ENCODE peak calls at places on chromosomes 16 and 17, in six cellular contexts. H is endodermal cell, F is neural progenitor cell, S is AG04450, D is DND-41, N is neuronal stem cell. V is an unnamed sample.

GRCh38 chr17:50840311-50840851 is 5.0 kb downstream of the WFIKKN2 start:
- DNase-seq in F (no peak), D (no peak), N (no peak), H (peak; percentile 47), S (no peak), V (peak; percentile 14)

GRCh38 chr16:54976651-54977200 is 46.1 kb downstream of the IRX5 start:
- DNase-seq in S (no peak), D (no peak), H (no peak), F (no peak), N (no peak), V (no peak)

GRCh38 chr17:2075336-2076056 is 20.6 kb downstream of the HIC1 start:
- DNase-seq in D (no peak), N (no peak), H (peak; percentile 81), S (no peak), F (peak; percentile 31), V (peak; percentile 81)

GRCh38 chr16:69563605-69564580 is 1.9 kb upstream of the NFAT5 start:
- DNase-seq in F (peak; percentile 92), D (no peak), S (no peak), H (peak; percentile 72), N (peak; percentile 89), V (no peak)

GRCh38 chr16:25413962-25414361 is 156.3 kb upstream of the ZKSCAN2 start:
- DNase-seq in F (no peak), D (no peak), N (no peak), S (no peak), H (no peak), V (no peak)

GRCh38 chr16:89422527-89422904 is 67.8 kb downstream of the ANKRD11 start:
- DNase-seq in N (no peak), D (no peak), S (no peak), F (no peak), H (no peak), V (peak; percentile 95)

GRCh38 chr16:2799852-2800226 is 1.6 kb downstream of the PRSS41 start:
- DNase-seq in F (no peak), S (no peak), H (peak; percentile 16), N (no peak), D (no peak), V (peak; percentile 32)

GRCh38 chr17:36105718-36106117 is 2.1 kb downstream of the CCL4 start:
- DNase-seq in S (no peak), H (peak; percentile 11), F (no peak), D (no peak), N (no peak), V (no peak)

GRCh38 chr17:20896153-20896649 is 146.6 kb downstream of the USP22 start:
- DNase-seq in D (no peak), H (no peak), N (no peak), S (no peak), F (no peak), V (peak; percentile 32)

GRCh38 chr16:3149630-3150345 is 15.0 kb downstream of the ZNF213 start:
- DNase-seq in F (peak; percentile 88), H (peak; percentile 91), D (no peak), N (peak; percentile 65), S (no peak), V (peak; percentile 95)

GRCh38 chr16:15572329-15573001 is 70.5 kb downstream of the MARF1 start:
- DNase-seq in S (peak; percentile 20), F (no peak), D (no peak), N (no peak), H (no peak), V (peak; percentile 89)

GRCh38 chr17:39666601-39667261 is 1.5 kb upstream of the PNMT start:
- DNase-seq in S (no peak), H (no peak), N (no peak), F (no peak), D (no peak), V (peak; percentile 84)

GRCh38 chr17:3335876-3336275 is 37.7 kb upstream of the OR3A1 start:
- DNase-seq in D (no peak), S (no peak), F (no peak), H (no peak), N (no peak), V (no peak)

GRCh38 chr16:1612320-1613111 is at the start of gene CRAMP1:
- DNase-seq in N (peak; percentile 8), S (no peak), D (peak; percentile 17), H (peak; percentile 65), F (peak; percentile 54), V (peak; percentile 92)

GRCh38 chr16:180101-180920 is at the start of gene HBQ1:
- DNase-seq in H (peak; percentile 85), F (peak; percentile 78), S (no peak), N (peak; percentile 31), D (no peak), V (peak; percentile 97)

GRCh38 chr16:85424260-85425060 is 188.7 kb upstream of the GSE1 start:
- DNase-seq in S (no peak), F (no peak), N (no peak), D (peak; percentile 4), H (no peak), V (no peak)

GRCh38 chr16:4261557-4262172 is 11.2 kb downstream of the TFAP4 start:
- DNase-seq in D (peak; percentile 58), F (peak; percentile 89), H (peak; percentile 94), S (no peak), N (peak; percentile 51), V (peak; percentile 83)

GRCh38 chr16:53207810-53208752 is 153.3 kb downstream of the CHD9 start:
- DNase-seq in N (peak; percentile 80), F (peak; percentile 86), H (peak; percentile 78), S (peak; percentile 46), D (peak; percentile 79), V (peak; percentile 83)

GRCh38 chr17:43018008-43018853 is 4.0 kb downstream of the VAT1 start:
- DNase-seq in D (peak; percentile 43), N (peak; percentile 56), F (peak; percentile 77), S (no peak), H (peak; percentile 73), V (peak; percentile 76)

GRCh38 chr16:9275816-9276354 is 184.4 kb downstream of the HAPSTR1 start:
- DNase-seq in D (no peak), F (no peak), S (no peak), N (no peak), H (no peak), V (no peak)

GRCh38 chr17:59668816-59669215 is 38.4 kb downstream of the PTRH2 start:
- DNase-seq in N (no peak), F (no peak), S (peak; percentile 91), H (no peak), D (no peak), V (peak; percentile 48)

GRCh38 chr16:23491490-23492391 is 18.6 kb downstream of the GGA2 start:
- DNase-seq in S (no peak), D (no peak), N (no peak), H (no peak), F (no peak), V (no peak)

GRCh38 chr16:1309888-1310831 is 724 bp downstream of the UBE2I start:
- DNase-seq in D (peak; percentile 57), H (no peak), S (no peak), F (no peak), N (no peak), V (peak; percentile 95)

GRCh38 chr17:7997186-7997585 is 5.2 kb upstream of the GUCY2D start:
- DNase-seq in N (no peak), S (no peak), F (peak; percentile 62), H (peak; percentile 90), D (peak; percentile 51), V (peak; percentile 80)

GRCh38 chr17:8838551-8839095 is 28.9 kb downstream of the PIK3R6 start:
- DNase-seq in N (no peak), S (no peak), D (no peak), F (no peak), H (peak; percentile 43), V (no peak)

GRCh38 chr16:13873835-13874438 is 46.0 kb upstream of the ERCC4 start:
- DNase-seq in H (peak; percentile 74), N (peak; percentile 55), D (no peak), S (no peak), F (peak; percentile 75), V (no peak)

DNA sequence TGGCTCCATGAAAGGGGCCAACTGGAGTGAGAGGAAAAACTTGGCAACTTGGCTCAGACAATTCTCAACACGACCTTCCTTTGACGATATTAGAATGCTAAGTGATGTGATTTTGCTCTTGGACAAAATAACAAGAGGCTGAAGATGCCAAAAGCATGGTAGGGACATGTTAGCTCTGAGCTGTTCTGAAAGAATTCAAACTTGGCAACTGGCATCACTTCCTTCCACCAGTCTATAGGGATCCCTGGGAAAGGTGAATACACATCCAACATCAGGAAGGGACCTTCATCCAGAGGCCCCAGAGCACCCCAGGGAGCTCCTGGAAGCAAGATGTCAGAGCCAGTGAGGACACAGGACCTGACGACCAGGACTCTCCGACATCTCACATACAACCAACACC is 4.3 kb downstream of the KRT37 start:
- DNase-seq in N (no peak), H (no peak), F (no peak), S (no peak), D (no peak), V (no peak)
- H3K27me3 ChIP-seq in N (peaks cover 5% of the 10 kb centered on the region), H (peaks cover 8% of the 10 kb centered on the region), F (no peaks in the 10 kb centered on the region), S (peaks cover 5% of the 10 kb centered on the region), D (peaks cover 8% of the 10 kb centered on the region), V (no peaks in the 10 kb centered on the region)

DNA sequence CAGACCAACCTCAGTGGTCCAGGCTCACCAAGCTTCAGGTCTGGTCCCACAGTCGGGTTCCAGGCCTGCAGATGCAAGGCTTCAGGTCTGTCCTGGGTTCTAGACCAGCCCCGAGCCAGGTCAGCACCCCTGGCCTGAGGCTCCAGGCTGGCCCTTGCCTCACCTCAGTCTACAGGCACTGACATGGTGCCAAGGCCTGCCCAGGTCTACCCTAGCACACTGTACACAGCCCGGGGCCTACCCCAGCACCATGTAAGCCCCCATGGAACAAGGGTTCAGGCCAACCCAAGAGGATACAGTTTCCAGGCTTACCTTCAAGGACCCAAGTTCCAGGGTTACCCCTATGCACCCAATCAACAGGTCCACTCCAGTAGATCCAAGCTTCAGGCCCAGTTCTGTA is 26.8 kb downstream of the ZFP1 start:
- DNase-seq in F (no peak), H (no peak), S (no peak), N (no peak), D (no peak), V (no peak)
- H3K9me3 ChIP-seq in F (peaks cover 17% of the 10 kb centered on the region), H (peaks cover 76% of the 10 kb centered on the region), S (peaks cover 35% of the 10 kb centered on the region), N (peaks cover 33% of the 10 kb centered on the region), D (peaks cover 26% of the 10 kb centered on the region), V (peaks cover 24% of the 10 kb centered on the region)

GRCh38 chr17:79992657-79993389 is 42.8 kb downstream of the TBC1D16 start:
- DNase-seq in D (no peak), F (no peak), N (no peak), S (no peak), H (no peak), V (peak; percentile 75)
- H3K27me3 ChIP-seq in D (no peaks in the 10 kb centered on the region), F (peaks cover 11% of the 10 kb centered on the region), N (no peaks in the 10 kb centered on the region), S (no peaks in the 10 kb centered on the region), H (no peaks in the 10 kb centered on the region), V (no peaks in the 10 kb centered on the region)

DNA sequence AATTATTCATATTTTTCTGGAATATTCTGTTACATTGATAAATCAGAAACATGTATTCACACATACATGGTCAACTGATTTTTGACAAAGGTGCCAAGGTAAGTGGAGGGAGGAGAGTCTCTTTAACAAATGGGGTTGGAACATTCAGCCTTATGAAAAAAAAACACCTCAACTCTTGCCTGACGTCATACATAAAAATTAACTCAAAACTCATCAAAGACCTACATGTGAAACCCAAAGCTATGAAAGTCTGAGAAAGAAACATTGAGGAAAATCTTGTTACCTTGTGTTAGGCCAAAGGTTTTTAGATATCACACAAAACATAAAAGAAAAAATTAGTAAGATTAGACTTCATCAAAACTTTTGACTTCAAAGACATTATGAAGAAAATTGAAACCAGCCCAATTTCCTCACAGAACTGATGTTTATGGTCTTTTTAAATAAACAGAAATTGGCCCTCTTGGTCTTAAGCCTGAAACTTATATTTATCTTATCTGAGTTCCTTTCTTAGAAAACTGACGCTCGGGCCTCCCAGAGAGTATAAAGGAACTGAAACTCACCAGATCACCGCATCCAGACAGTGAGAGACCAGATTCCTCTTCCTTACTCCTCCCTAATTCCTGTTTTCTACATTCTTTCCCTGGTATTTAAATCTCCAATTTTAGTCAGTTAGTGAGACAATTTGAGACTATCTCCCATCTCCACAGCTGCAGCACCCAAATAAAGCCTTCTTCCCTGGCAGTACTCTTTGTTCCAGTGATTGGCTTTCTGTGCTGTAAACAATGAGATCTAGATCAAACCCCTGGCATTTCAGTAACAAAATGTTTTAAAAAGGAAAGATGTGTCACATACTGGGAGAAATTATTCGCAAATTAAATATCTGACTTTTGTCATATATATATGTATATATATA is 4.0 kb downstream of the HYDIN start:
- DNase-seq in F (no peak), D (no peak), N (no peak), H (no peak), S (no peak), V (no peak)
- H3K9me3 ChIP-seq in F (peaks cover 12% of the 10 kb centered on the region), D (peaks cover 10% of the 10 kb centered on the region), N (peaks cover 3% of the 10 kb centered on the region), H (peaks cover 47% of the 10 kb centered on the region), S (no peaks in the 10 kb centered on the region), V (no peaks in the 10 kb centered on the region)